ENCODE peak calls at places on chromosome 7, in nine cellular contexts. I, F, Z, K, O, B, V, L and M are unnamed samples.

GRCh38 chr7:117673367-117673766 is 193.5 kb downstream of the CFTR start:
- DNase-seq in I (peak; percentile 67), F (peak; percentile 87), Z (no peak), K (no peak), O (no peak), B (peak; percentile 30), V (no peak), L (peak; percentile 81), M (no peak)

GRCh38 chr7:24932815-24933214 is 47.2 kb downstream of the OSBPL3 start:
- DNase-seq in I (no peak), F (no peak), Z (no peak), K (no peak), O (no peak), B (no peak), V (no peak), L (no peak), M (no peak)

GRCh38 chr7:84399661-84400060 is 205.1 kb upstream of the SEMA3A start:
- DNase-seq in I (no peak), F (peak; percentile 39), Z (no peak), K (no peak), O (no peak), B (no peak), V (no peak), L (peak; percentile 12), M (no peak)

GRCh38 chr7:112202819-112203218 is 3.4 kb downstream of the DOCK4 start:
- DNase-seq in I (no peak), F (no peak), Z (no peak), K (peak; percentile 49), O (no peak), B (peak; percentile 27), V (no peak), L (no peak), M (no peak)

GRCh38 chr7:152968003-152968402 is 208.5 kb downstream of the ACTR3B start:
- DNase-seq in I (no peak), F (no peak), Z (no peak), K (no peak), O (no peak), B (no peak), V (no peak), L (no peak), M (no peak)

GRCh38 chr7:113698556-113699220 is 220.1 kb downstream of the PPP1R3A start:
- DNase-seq in I (no peak), F (no peak), Z (no peak), K (no peak), O (peak; percentile 23), B (peak; percentile 2), V (no peak), L (peak; percentile 56), M (no peak)

GRCh38 chr7:96218844-96219243 is 103.1 kb downstream of the SLC25A13 start:
- DNase-seq in I (no peak), F (no peak), Z (no peak), K (no peak), O (no peak), B (no peak), V (no peak), L (no peak), M (no peak)

GRCh38 chr7:119545118-119545517 is 727.9 kb upstream of the KCND2 start:
- DNase-seq in I (no peak), F (no peak), Z (no peak), K (no peak), O (peak; percentile 51), B (peak; percentile 22), V (no peak), L (no peak), M (no peak)

GRCh38 chr7:66964391-66964790 is 31.0 kb downstream of the SBDS start:
- DNase-seq in I (no peak), F (no peak), Z (no peak), K (no peak), O (no peak), B (peak; percentile 28), V (no peak), L (no peak), M (no peak)

GRCh38 chr7:30662431-30662939 is 19.8 kb downstream of the CRHR2 start:
- DNase-seq in I (peak; percentile 55), F (no peak), Z (no peak), K (peak; percentile 36), O (no peak), B (no peak), V (no peak), L (no peak), M (no peak)

GRCh38 chr7:25597881-25598456 is 369.7 kb upstream of the NPVF start:
- DNase-seq in I (no peak), F (no peak), Z (no peak), K (peak; percentile 55), O (no peak), B (no peak), V (no peak), L (no peak), M (no peak)

GRCh38 chr7:66167773-66168367 is 37.3 kb upstream of the TPST1 start:
- DNase-seq in I (no peak), F (no peak), Z (peak; percentile 57), K (no peak), O (no peak), B (peak; percentile 91), V (no peak), L (no peak), M (no peak)

GRCh38 chr7:129376076-129376777 is 58.0 kb upstream of the STRIP2 start:
- DNase-seq in I (no peak), F (peak; percentile 63), Z (peak; percentile 47), K (no peak), O (peak; percentile 32), B (peak; percentile 41), V (peak; percentile 23), L (peak; percentile 68), M (no peak)

GRCh38 chr7:93284908-93285307 is 52.7 kb downstream of the VPS50 start:
- DNase-seq in I (no peak), F (no peak), Z (no peak), K (no peak), O (no peak), B (no peak), V (no peak), L (no peak), M (no peak)

GRCh38 chr7:37758467-37758866 is 74.9 kb downstream of the GPR141 start:
- DNase-seq in I (no peak), F (no peak), Z (no peak), K (no peak), O (no peak), B (no peak), V (no peak), L (no peak), M (no peak)

GRCh38 chr7:117325836-117326235 is 3.0 kb upstream of the WNT2 start:
- DNase-seq in I (no peak), F (no peak), Z (no peak), K (no peak), O (no peak), B (no peak), V (no peak), L (no peak), M (no peak)

GRCh38 chr7:55245271-55245723 is 119.8 kb upstream of the LANCL2 start:
- DNase-seq in I (no peak), F (no peak), Z (no peak), K (no peak), O (no peak), B (peak; percentile 74), V (no peak), L (no peak), M (no peak)

GRCh38 chr7:2255145-2256139 is 13.4 kb downstream of the NUDT1 start:
- DNase-seq in I (no peak), F (no peak), Z (no peak), K (no peak), O (no peak), B (no peak), V (no peak), L (no peak), M (no peak)

GRCh38 chr7:2256306-2257045 is 14.4 kb downstream of the NUDT1 start:
- DNase-seq in I (peak; percentile 74), F (no peak), Z (no peak), K (no peak), O (no peak), B (no peak), V (no peak), L (no peak), M (no peak)

GRCh38 chr7:2257651-2258050 is 15.6 kb downstream of the NUDT1 start:
- DNase-seq in I (no peak), F (peak; percentile 47), Z (no peak), K (no peak), O (no peak), B (no peak), V (no peak), L (no peak), M (no peak)

GRCh38 chr7:2258661-2259365 is 16.8 kb downstream of the NUDT1 start:
- DNase-seq in I (peak; percentile 83), F (no peak), Z (no peak), K (no peak), O (no peak), B (no peak), V (no peak), L (no peak), M (no peak)

DNA sequence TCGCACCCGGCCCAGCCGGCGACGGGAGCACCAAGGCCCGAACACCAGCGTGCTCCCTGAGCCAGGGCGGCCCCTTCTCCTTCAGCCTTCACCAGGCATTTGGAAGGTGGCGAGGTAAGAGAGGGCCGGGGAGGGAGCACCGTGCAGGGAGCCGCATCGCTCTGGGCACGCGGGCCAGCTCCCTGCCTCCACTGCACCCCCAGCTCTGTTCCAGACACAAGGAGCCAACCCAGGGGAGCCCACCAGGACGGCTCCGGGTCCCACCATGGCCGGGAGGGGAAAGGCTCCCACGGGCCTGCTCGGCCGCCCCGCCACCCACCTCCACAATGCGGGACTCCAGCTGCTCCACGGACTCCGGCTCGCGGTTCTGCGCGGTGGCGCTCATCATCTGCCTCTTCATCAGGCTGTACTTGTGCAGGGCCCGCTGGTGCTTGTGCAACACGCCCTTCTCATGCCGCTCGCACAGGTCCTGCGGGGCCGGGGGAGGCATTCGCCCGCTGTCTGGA is 15.1 kb downstream of the NUDT1 start:
- DNase-seq in I (peak; percentile 76), F (no peak), Z (no peak), K (no peak), O (no peak), B (no peak), V (no peak), L (no peak), M (no peak)
- H3K27ac ChIP-seq in I (no peak overlapping the region), F (no peak overlapping the region), Z (no peak overlapping the region), K (no peak overlapping the region), O (no peak overlapping the region), B (no peak overlapping the region), V (no peak overlapping the region), L (peak overlapping the region; percentile 19), M (no peak overlapping the region)

GRCh38 chr7:1192171-1192676 is 32.2 kb upstream of the ZFAND2A start:
- DNase-seq in I (no peak), F (no peak), Z (no peak), K (no peak), O (no peak), B (peak; percentile 90), V (no peak), L (no peak), M (no peak)
- H3K27me3 ChIP-seq in I (no peaks in the 10 kb centered on the region), F (peaks cover 18% of the 10 kb centered on the region), Z (peaks cover 15% of the 10 kb centered on the region), K (no peaks in the 10 kb centered on the region), O (peaks cover 6% of the 10 kb centered on the region), B (peaks cover 24% of the 10 kb centered on the region), V (no peaks in the 10 kb centered on the region), L (no peaks in the 10 kb centered on the region), M (no peaks in the 10 kb centered on the region)

GRCh38 chr7:147824671-147825070 is 765.9 kb upstream of the C7orf33 start:
- DNase-seq in I (no peak), F (no peak), Z (no peak), K (no peak), O (no peak), B (no peak), V (no peak), L (no peak), M (no peak)
- H3K27ac ChIP-seq in I (no peak overlapping the region), F (no peak overlapping the region), Z (no peak overlapping the region), K (no peak overlapping the region), O (no peak overlapping the region), B (no peak overlapping the region), V (no peak overlapping the region), L (no peak overlapping the region), M (no peak overlapping the region)

GRCh38 chr7:155449008-155449879 is 8.7 kb upstream of the EN2 start:
- DNase-seq in I (peak; percentile 63), F (peak; percentile 84), Z (no peak), K (no peak), O (no peak), B (no peak), V (no peak), L (peak; percentile 72), M (no peak)
- H3K27me3 ChIP-seq in I (peaks cover 67% of the 10 kb centered on the region), F (peaks cover 99% of the 10 kb centered on the region), Z (peaks cover 85% of the 10 kb centered on the region), K (peaks cover 2% of the 10 kb centered on the region), O (no peaks in the 10 kb centered on the region), B (peaks cover 86% of the 10 kb centered on the region), V (peaks cover 24% of the 10 kb centered on the region), L (peaks cover 100% of the 10 kb centered on the region), M (peaks cover 43% of the 10 kb centered on the region)